ENCODE peak calls at places on chromosomes 1 and 21, in four cellular contexts. Q is AG20443, Z is NCI-H345, J is T-cell. A is an unnamed sample.

GRCh38 chr21:45178971-45179370 is 104.6 kb downstream of the ADARB1 start:
- DNase-seq in Q (no peak), Z (no peak), J (no peak), A (no peak)

GRCh38 chr1:246139745-246140182 is 367.3 kb downstream of the SMYD3 start:
- DNase-seq in Q (peak; percentile 65), Z (no peak), J (no peak), A (no peak)

GRCh38 chr1:17281775-17282181 is 26.2 kb upstream of the PADI4 start:
- DNase-seq in Q (no peak), Z (no peak), J (no peak), A (no peak)

GRCh38 chr1:185789846-185790735 is 55.9 kb downstream of the HMCN1 start:
- DNase-seq in Q (peak; percentile 21), Z (no peak), J (no peak), A (no peak)

GRCh38 chr1:51131185-51131584 is 29.2 kb downstream of the C1orf185 start:
- DNase-seq in Q (no peak), Z (no peak), J (no peak), A (no peak)

GRCh38 chr1:206784471-206784903 is 12.2 kb upstream of the IL10 start:
- DNase-seq in Q (no peak), Z (no peak), J (peak; percentile 65), A (peak; percentile 87)

GRCh38 chr1:156767879-156768608 is 709 bp downstream of the PRCC start:
- DNase-seq in Q (peak; percentile 22), Z (no peak), J (no peak), A (peak; percentile 47)

GRCh38 chr1:82161651-82162238 is 361.0 kb downstream of the ADGRL2 start:
- DNase-seq in Q (no peak), Z (peak; percentile 80), J (no peak), A (peak; percentile 4)

GRCh38 chr1:48889088-48889487 is 112.4 kb upstream of the BEND5 start:
- DNase-seq in Q (no peak), Z (peak; percentile 34), J (no peak), A (no peak)